ENCODE peak calls at places on chromosomes 4 and X, in seven cellular contexts. One of them, this sample, is unnamed.

GRCh38 chr4:151402150-151402865 is 6.7 kb upstream of the FHIP1A start:
- DNase-seq in left ventricle myocardium inferior: no peak
- DNase-seq in foreskin keratinocyte: no peak
- DNase-seq in AG04450: no peak
- DNase-seq in upper lobe of right lung: no peak
- DNase-seq in brain microvascular endothelial cell: no peak
- DNase-seq in K562: no peak
- DNase-seq in this sample: no peak

GRCh38 chrX:51837926-51838325 is 55.5 kb upstream of the MAGED1 start:
- DNase-seq in K562: no peak
- DNase-seq in foreskin keratinocyte: no peak
- DNase-seq in AG04450: no peak
- DNase-seq in brain microvascular endothelial cell: peak; percentile 26
- DNase-seq in upper lobe of right lung: no peak
- DNase-seq in left ventricle myocardium inferior: peak; percentile 48
- DNase-seq in this sample: no peak

GRCh38 chr4:116343809-116344208 is 741.6 kb downstream of the TRAM1L1 start:
- DNase-seq in K562: no peak
- DNase-seq in foreskin keratinocyte: no peak
- DNase-seq in left ventricle myocardium inferior: no peak
- DNase-seq in brain microvascular endothelial cell: no peak
- DNase-seq in upper lobe of right lung: no peak
- DNase-seq in AG04450: no peak
- DNase-seq in this sample: no peak

GRCh38 chrX:1248381-1249061 is 20.1 kb upstream of the CSF2RA start:
- DNase-seq in AG04450: no peak
- DNase-seq in left ventricle myocardium inferior: no peak
- DNase-seq in upper lobe of right lung: no peak
- DNase-seq in foreskin keratinocyte: no peak
- DNase-seq in K562: no peak
- DNase-seq in brain microvascular endothelial cell: no peak
- DNase-seq in this sample: peak; percentile 7

GRCh38 chrX:112819813-112820212 is 20.8 kb downstream of the AMOT start:
- DNase-seq in K562: no peak
- DNase-seq in upper lobe of right lung: no peak
- DNase-seq in AG04450: no peak
- DNase-seq in left ventricle myocardium inferior: no peak
- DNase-seq in foreskin keratinocyte: no peak
- DNase-seq in brain microvascular endothelial cell: no peak
- DNase-seq in this sample: no peak

GRCh38 chrX:94204524-94204923 is 530.5 kb downstream of the FAM133A start:
- DNase-seq in left ventricle myocardium inferior: no peak
- DNase-seq in upper lobe of right lung: no peak
- DNase-seq in K562: no peak
- DNase-seq in foreskin keratinocyte: no peak
- DNase-seq in brain microvascular endothelial cell: no peak
- DNase-seq in AG04450: no peak
- DNase-seq in this sample: no peak

GRCh38 chrX:1462596-1463251 is 10.0 kb upstream of the ASMTL start:
- DNase-seq in AG04450: no peak
- DNase-seq in K562: no peak
- DNase-seq in upper lobe of right lung: peak; percentile 17
- DNase-seq in brain microvascular endothelial cell: peak; percentile 66
- DNase-seq in left ventricle myocardium inferior: no peak
- DNase-seq in foreskin keratinocyte: peak; percentile 36
- DNase-seq in this sample: no peak

GRCh38 chr4:153785830-153786721 is 2.8 kb downstream of the SFRP2 start:
- DNase-seq in AG04450: no peak
- DNase-seq in foreskin keratinocyte: no peak
- DNase-seq in upper lobe of right lung: no peak
- DNase-seq in left ventricle myocardium inferior: no peak
- DNase-seq in K562: no peak
- DNase-seq in brain microvascular endothelial cell: no peak
- DNase-seq in this sample: peak; percentile 38

GRCh38 chr4:27084685-27085356 is 224.2 kb downstream of the STIM2 start:
- DNase-seq in AG04450: no peak
- DNase-seq in left ventricle myocardium inferior: peak; percentile 24
- DNase-seq in foreskin keratinocyte: peak; percentile 10
- DNase-seq in brain microvascular endothelial cell: peak; percentile 9
- DNase-seq in K562: peak; percentile 63
- DNase-seq in upper lobe of right lung: peak; percentile 69
- DNase-seq in this sample: peak; percentile 56

GRCh38 chrX:43474321-43474720 is 181.8 kb upstream of the MAOA start:
- DNase-seq in AG04450: no peak
- DNase-seq in left ventricle myocardium inferior: no peak
- DNase-seq in upper lobe of right lung: no peak
- DNase-seq in foreskin keratinocyte: peak; percentile 58
- DNase-seq in K562: no peak
- DNase-seq in brain microvascular endothelial cell: no peak
- DNase-seq in this sample: peak; percentile 24

GRCh38 chr4:179583221-179583620 is 2141.0 kb upstream of the AGA start:
- DNase-seq in AG04450: no peak
- DNase-seq in foreskin keratinocyte: no peak
- DNase-seq in K562: no peak
- DNase-seq in brain microvascular endothelial cell: no peak
- DNase-seq in upper lobe of right lung: no peak
- DNase-seq in left ventricle myocardium inferior: no peak
- DNase-seq in this sample: no peak

GRCh38 chr4:112523764-112524505 is 8.0 kb upstream of the NEUROG2 start:
- DNase-seq in brain microvascular endothelial cell: no peak
- DNase-seq in upper lobe of right lung: peak; percentile 84
- DNase-seq in left ventricle myocardium inferior: peak; percentile 36
- DNase-seq in AG04450: no peak
- DNase-seq in foreskin keratinocyte: no peak
- DNase-seq in K562: peak; percentile 74
- DNase-seq in this sample: peak; percentile 49

GRCh38 chr4:80336582-80336981 is 1.1 kb downstream of the CFAP299 start:
- DNase-seq in foreskin keratinocyte: peak; percentile 33
- DNase-seq in left ventricle myocardium inferior: no peak
- DNase-seq in AG04450: no peak
- DNase-seq in K562: peak; percentile 39
- DNase-seq in brain microvascular endothelial cell: peak; percentile 19
- DNase-seq in upper lobe of right lung: peak; percentile 51
- DNase-seq in this sample: peak; percentile 44

GRCh38 chr4:2898001-2898400 is 54.4 kb downstream of the ADD1 start:
- DNase-seq in K562: no peak
- DNase-seq in left ventricle myocardium inferior: no peak
- DNase-seq in foreskin keratinocyte: no peak
- DNase-seq in AG04450: no peak
- DNase-seq in upper lobe of right lung: no peak
- DNase-seq in brain microvascular endothelial cell: no peak
- DNase-seq in this sample: no peak

GRCh38 chrX:54043696-54044125 is 562 bp downstream of the PHF8 start:
- DNase-seq in foreskin keratinocyte: no peak
- DNase-seq in brain microvascular endothelial cell: no peak
- DNase-seq in upper lobe of right lung: peak; percentile 77
- DNase-seq in K562: peak; percentile 47
- DNase-seq in left ventricle myocardium inferior: peak; percentile 38
- DNase-seq in AG04450: no peak
- DNase-seq in this sample: peak; percentile 4

GRCh38 chr4:184369871-184370270 is 104.5 kb downstream of the IRF2 start:
- DNase-seq in left ventricle myocardium inferior: no peak
- DNase-seq in brain microvascular endothelial cell: no peak
- DNase-seq in AG04450: no peak
- DNase-seq in foreskin keratinocyte: no peak
- DNase-seq in K562: no peak
- DNase-seq in upper lobe of right lung: no peak
- DNase-seq in this sample: no peak

GRCh38 chr4:96767815-96768480 is 928.1 kb downstream of the PDHA2 start:
- DNase-seq in foreskin keratinocyte: peak; percentile 65
- DNase-seq in brain microvascular endothelial cell: no peak
- DNase-seq in left ventricle myocardium inferior: no peak
- DNase-seq in AG04450: no peak
- DNase-seq in upper lobe of right lung: no peak
- DNase-seq in K562: no peak
- DNase-seq in this sample: no peak

GRCh38 chrX:39930777-39931553 is 166.8 kb downstream of the BCOR start:
- DNase-seq in left ventricle myocardium inferior: no peak
- DNase-seq in brain microvascular endothelial cell: no peak
- DNase-seq in K562: no peak
- DNase-seq in AG04450: no peak
- DNase-seq in upper lobe of right lung: no peak
- DNase-seq in foreskin keratinocyte: no peak
- DNase-seq in this sample: no peak

GRCh38 chrX:17736856-17737706 is at the start of gene SCML1:
- DNase-seq in brain microvascular endothelial cell: peak; percentile 97
- DNase-seq in upper lobe of right lung: peak; percentile 98
- DNase-seq in AG04450: peak; percentile 94
- DNase-seq in foreskin keratinocyte: peak; percentile 90
- DNase-seq in K562: peak; percentile 46
- DNase-seq in left ventricle myocardium inferior: peak; percentile 97
- DNase-seq in this sample: peak; percentile 92

GRCh38 chrX:17736478-17736855 is 826 bp upstream of the SCML1 start:
- DNase-seq in upper lobe of right lung: no peak
- DNase-seq in AG04450: no peak
- DNase-seq in left ventricle myocardium inferior: no peak
- DNase-seq in foreskin keratinocyte: no peak
- DNase-seq in brain microvascular endothelial cell: no peak
- DNase-seq in K562: no peak
- DNase-seq in this sample: no peak

GRCh38 chrX:17735396-17735795 is 1.9 kb upstream of the SCML1 start:
- DNase-seq in foreskin keratinocyte: no peak
- DNase-seq in left ventricle myocardium inferior: no peak
- DNase-seq in upper lobe of right lung: no peak
- DNase-seq in AG04450: no peak
- DNase-seq in brain microvascular endothelial cell: no peak
- DNase-seq in K562: no peak
- DNase-seq in this sample: no peak

GRCh38 chrX:17737707-17738001 is 361 bp downstream of the SCML1 start:
- DNase-seq in left ventricle myocardium inferior: no peak
- DNase-seq in brain microvascular endothelial cell: no peak
- DNase-seq in K562: no peak
- DNase-seq in AG04450: no peak
- DNase-seq in upper lobe of right lung: no peak
- DNase-seq in foreskin keratinocyte: no peak
- DNase-seq in this sample: no peak

DNA sequence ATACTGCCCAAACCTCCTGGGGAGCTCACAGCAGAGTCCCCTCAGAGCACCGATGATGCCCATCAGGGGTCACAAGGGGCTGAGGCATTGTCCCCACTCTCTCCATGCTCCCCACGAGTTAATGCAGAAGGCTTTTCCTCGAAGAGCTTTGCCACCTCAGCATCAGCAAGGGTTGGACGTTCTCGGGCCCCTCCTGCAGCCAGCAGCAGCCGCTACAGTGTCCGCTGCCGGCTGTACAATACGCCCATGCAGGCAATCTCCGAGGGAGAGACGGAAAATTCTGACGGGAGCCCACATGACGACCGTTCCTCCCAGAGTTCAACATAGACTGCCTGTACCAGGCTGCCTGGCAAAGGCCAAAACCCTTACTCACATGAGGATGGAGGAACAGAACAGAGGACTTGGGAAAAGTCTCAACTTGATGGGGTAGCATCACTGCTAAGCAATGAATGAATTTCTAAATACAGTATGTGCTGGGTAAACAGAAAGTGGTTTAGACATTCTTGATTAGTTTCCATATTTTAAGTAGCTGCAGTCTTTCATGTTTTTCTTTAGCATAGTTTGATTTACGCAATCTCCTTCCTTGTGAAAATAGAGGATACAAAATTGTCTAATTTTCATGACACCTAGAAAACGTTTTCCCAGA is 5.0 kb upstream of the SCML1 start:
- DNase-seq in brain microvascular endothelial cell: no peak
- DNase-seq in foreskin keratinocyte: no peak
- DNase-seq in AG04450: peak; percentile 7
- DNase-seq in K562: no peak
- DNase-seq in upper lobe of right lung: no peak
- DNase-seq in left ventricle myocardium inferior: no peak
- DNase-seq in this sample: no peak
- TF ChIP-seq CTCF in brain microvascular endothelial cell: no peak
- TF ChIP-seq CTCF in foreskin keratinocyte: no peak
- TF ChIP-seq CTCF in AG04450: no peak
- TF ChIP-seq CTCF in K562: no peak
- TF ChIP-seq CTCF in upper lobe of right lung: no peak
- TF ChIP-seq CTCF in left ventricle myocardium inferior: no peak
- TF ChIP-seq CTCF in this sample: no peak

DNA sequence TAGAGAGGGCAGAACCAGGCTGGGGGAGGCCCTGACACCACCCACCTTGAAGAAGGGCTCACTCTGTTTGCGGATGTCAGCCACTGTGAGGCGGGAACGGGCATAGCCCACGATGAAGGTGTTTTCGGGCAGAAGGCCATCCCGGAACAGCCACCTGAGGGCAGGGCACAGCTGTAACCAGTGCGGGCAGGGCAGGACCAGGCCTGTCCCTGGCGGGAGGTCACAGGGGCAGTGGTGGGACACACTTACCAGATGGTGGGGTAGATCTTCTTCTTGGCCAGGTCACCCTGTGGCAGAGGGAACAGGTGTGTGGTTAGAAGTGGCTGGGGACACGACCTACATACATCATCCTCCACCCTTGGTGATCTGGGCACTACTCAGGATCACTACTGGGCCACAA is 10.8 kb downstream of the G6PD start:
- DNase-seq in upper lobe of right lung: no peak
- DNase-seq in brain microvascular endothelial cell: no peak
- DNase-seq in K562: no peak
- DNase-seq in AG04450: no peak
- DNase-seq in left ventricle myocardium inferior: no peak
- DNase-seq in foreskin keratinocyte: no peak
- DNase-seq in this sample: no peak
- H3K27ac ChIP-seq in upper lobe of right lung: no peak overlapping the region
- H3K27ac ChIP-seq in brain microvascular endothelial cell: no peak overlapping the region
- H3K27ac ChIP-seq in K562: no peak overlapping the region
- H3K27ac ChIP-seq in AG04450: no peak overlapping the region
- H3K27ac ChIP-seq in left ventricle myocardium inferior: no peak overlapping the region
- H3K27ac ChIP-seq in foreskin keratinocyte: no peak overlapping the region
- H3K27ac ChIP-seq in this sample: peak overlapping the region; percentile 43

DNA sequence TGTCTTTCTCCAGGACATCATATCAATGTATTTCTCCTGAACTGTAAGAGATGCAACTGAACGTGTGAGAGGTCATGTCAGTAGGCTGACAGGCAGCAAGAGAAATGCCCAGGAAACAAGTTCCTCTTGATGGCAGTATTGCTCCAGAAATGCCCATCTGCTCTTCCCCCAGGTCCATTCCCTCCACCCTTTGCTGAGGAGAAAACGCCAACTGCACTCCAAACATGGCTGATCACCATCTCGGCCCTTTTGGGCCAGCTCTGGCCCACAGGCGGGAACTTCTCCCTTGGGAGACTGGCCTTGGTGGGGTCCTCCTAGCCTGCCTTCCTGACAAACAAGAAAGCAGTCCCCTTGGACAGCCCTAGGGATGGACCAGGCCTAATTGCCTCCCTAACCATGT is 276.5 kb upstream of the AGTR2 start:
- DNase-seq in AG04450: no peak
- DNase-seq in foreskin keratinocyte: no peak
- DNase-seq in brain microvascular endothelial cell: peak; percentile 13
- DNase-seq in left ventricle myocardium inferior: no peak
- DNase-seq in K562: no peak
- DNase-seq in upper lobe of right lung: no peak
- DNase-seq in this sample: no peak
- TF ChIP-seq CTCF in AG04450: no peak
- TF ChIP-seq CTCF in foreskin keratinocyte: no peak
- TF ChIP-seq CTCF in brain microvascular endothelial cell: peak; percentile 44
- TF ChIP-seq CTCF in left ventricle myocardium inferior: no peak
- TF ChIP-seq CTCF in K562: peak; percentile 54
- TF ChIP-seq CTCF in upper lobe of right lung: no peak
- TF ChIP-seq CTCF in this sample: no peak

GRCh38 chr4:186780291-186781031 is 56.8 kb upstream of the FAT1 start:
- DNase-seq in upper lobe of right lung: no peak
- DNase-seq in left ventricle myocardium inferior: no peak
- DNase-seq in brain microvascular endothelial cell: no peak
- DNase-seq in AG04450: no peak
- DNase-seq in foreskin keratinocyte: peak; percentile 54
- DNase-seq in K562: no peak
- DNase-seq in this sample: no peak
- H3K27ac ChIP-seq in upper lobe of right lung: no peak overlapping the region
- H3K27ac ChIP-seq in left ventricle myocardium inferior: no peak overlapping the region
- H3K27ac ChIP-seq in brain microvascular endothelial cell: peak overlapping the region; percentile 74
- H3K27ac ChIP-seq in AG04450: no peak overlapping the region
- H3K27ac ChIP-seq in foreskin keratinocyte: peak overlapping the region; percentile 71
- H3K27ac ChIP-seq in K562: no peak overlapping the region
- H3K27ac ChIP-seq in this sample: peak overlapping the region; percentile 54

This sample was measured in RWPE1.